ENCODE peak calls at places on chromosomes 11 and 22, in four cellular contexts. T, C, E and P are unnamed samples.
A peak's percentile ranks its signal among the peaks of the same experiment; 100 is the strongest.

GRCh38 chr11:72321381-72321996 is 77.5 kb upstream of the PHOX2A start:
- DNase-seq in T (peak; percentile 91), E (no peak), C (no peak), P (no peak)

GRCh38 chr11:134142536-134142935 is 73.7 kb downstream of the JAM3 start:
- DNase-seq in T (no peak), E (no peak), C (no peak), P (no peak)

GRCh38 chr11:122439911-122440782 is 215.4 kb upstream of the UBASH3B start:
- DNase-seq in E (peak; percentile 79), C (no peak), T (no peak), P (no peak)

GRCh38 chr11:1163911-1164735 is 6.4 kb downstream of the MUC5AC start:
- DNase-seq in C (no peak), T (no peak), E (no peak), P (no peak)

GRCh38 chr22:18977824-18978425 is 41.8 kb upstream of the PRODH start:
- DNase-seq in T (no peak), C (no peak), E (no peak), P (no peak)

GRCh38 chr22:24165673-24166072 is 15.6 kb upstream of the SUSD2 start:
- DNase-seq in C (no peak), E (no peak), T (no peak), P (no peak)

GRCh38 chr22:42978453-42979103 is 36.4 kb downstream of the PACSIN2 start:
- DNase-seq in C (no peak), E (peak; percentile 56), T (no peak), P (no peak)

GRCh38 chr11:118194835-118195627 is 18.6 kb upstream of the SCN2B start:
- DNase-seq in T (no peak), E (no peak), C (no peak), P (no peak)

GRCh38 chr11:120908521-120909181 is 115.3 kb upstream of the TBCEL start:
- DNase-seq in C (no peak), T (no peak), E (no peak), P (no peak)

GRCh38 chr11:14417975-14418374 is 59.0 kb upstream of the RRAS2 start:
- DNase-seq in E (no peak), C (no peak), T (no peak), P (no peak)

GRCh38 chr11:96187779-96188624 is 155.0 kb downstream of the MAML2 start:
- DNase-seq in T (no peak), E (no peak), C (no peak), P (no peak)

GRCh38 chr11:61174275-61174674 is 13.0 kb upstream of the VPS37C start:
- DNase-seq in T (no peak), C (no peak), E (no peak), P (no peak)

GRCh38 chr22:31800065-31800464 is 46.2 kb downstream of the DEPDC5 start:
- DNase-seq in E (no peak), C (peak; percentile 39), T (no peak), P (no peak)

GRCh38 chr22:22684605-22685561 is 40.5 kb downstream of the GGTLC2 start:
- DNase-seq in C (no peak), E (peak; percentile 55), T (peak; percentile 86), P (peak; percentile 35)

GRCh38 chr11:45899448-45900174 is 7.5 kb downstream of the FREY1 start:
- DNase-seq in T (peak; percentile 93), E (peak; percentile 97), C (no peak), P (peak; percentile 40)

GRCh38 chr11:72373163-72373562 is 61.2 kb downstream of the CLPB start:
- DNase-seq in E (no peak), C (no peak), T (no peak), P (no peak)

GRCh38 chr11:61532136-61533038 is 23.8 kb downstream of the LRRC10B start:
- DNase-seq in T (peak; percentile 71), E (peak; percentile 76), C (no peak), P (peak; percentile 51)

GRCh38 chr11:96878299-96879051 is 488.7 kb downstream of the JRKL start:
- DNase-seq in T (no peak), C (no peak), E (no peak), P (no peak)

GRCh38 chr11:47372422-47372821 is 5.9 kb downstream of the SPI1 start:
- DNase-seq in C (no peak), T (no peak), E (no peak), P (no peak)
- H3K9ac ChIP-seq in C (no peak overlapping the region), T (no peak overlapping the region), E (no peak overlapping the region), P (no peak overlapping the region)

DNA sequence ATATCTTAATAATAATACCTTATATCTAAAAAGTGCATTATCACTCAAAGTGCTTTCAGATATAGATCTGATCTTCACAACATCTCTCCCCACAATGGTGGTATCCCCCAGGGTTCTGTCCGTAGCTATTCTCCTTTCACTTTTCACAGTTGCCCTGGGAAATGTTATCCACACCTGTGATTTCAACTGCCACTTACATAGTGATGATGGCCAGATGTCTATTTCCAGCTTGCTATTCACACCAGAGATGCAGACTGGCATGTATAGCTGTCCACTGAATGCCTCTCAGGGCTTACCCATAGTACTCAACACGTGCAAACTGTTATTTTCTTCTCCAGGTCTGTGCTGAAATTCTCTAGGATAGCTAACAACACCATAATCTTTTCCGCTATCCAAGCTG is 724.7 kb downstream of the DLG2 start:
- DNase-seq in E (no peak), T (no peak), C (no peak), P (no peak)
- TF ChIP-seq CTCF in E (no peak), T (no peak), C (no peak), P (no peak)

GRCh38 chr11:10358696-10359095 is 53.8 kb downstream of the ADM start:
- DNase-seq in C (no peak), T (no peak), E (no peak), P (no peak)
- H3K9ac ChIP-seq in C (no peak overlapping the region), T (no peak overlapping the region), E (no peak overlapping the region), P (no peak overlapping the region)

DNA sequence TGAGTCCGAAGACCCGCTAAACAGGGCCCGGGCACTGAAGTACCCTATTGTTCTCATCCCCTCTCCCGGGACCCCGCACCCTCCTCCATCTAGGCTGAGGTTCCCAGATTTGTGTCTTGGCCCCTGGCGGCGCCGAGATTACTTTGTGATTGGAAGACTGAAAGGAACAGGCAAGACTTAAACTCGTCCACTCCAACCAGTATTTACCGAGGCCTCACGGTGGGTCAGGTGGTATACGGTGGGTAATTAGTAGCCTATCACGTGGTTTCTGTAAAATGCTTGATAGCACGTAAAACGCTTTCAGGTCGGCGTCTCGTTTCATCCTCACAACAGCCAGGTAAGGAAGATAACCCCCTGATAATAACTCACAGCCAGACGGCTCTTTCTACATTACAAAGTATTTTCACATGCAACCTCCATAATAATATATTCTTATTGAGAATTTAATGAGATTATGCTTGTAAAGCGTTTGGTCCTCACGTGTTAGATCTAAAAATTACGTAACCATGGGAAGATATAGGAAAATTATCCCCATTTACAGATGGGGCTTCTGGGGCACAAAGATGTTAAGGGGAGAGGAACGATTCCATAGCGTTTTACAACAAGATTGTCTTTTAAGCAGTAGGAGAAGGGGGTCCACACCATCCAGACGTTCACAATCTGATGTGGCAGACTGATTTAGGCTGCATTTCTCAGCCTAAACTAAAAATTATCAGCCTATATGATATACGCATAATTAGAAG is 642 bp upstream of the PIK3C2A start:
- DNase-seq in T (peak; percentile 71), C (peak; percentile 82), E (peak; percentile 86), P (no peak)
- TF ChIP-seq CTCF in T (no peak), C (no peak), E (no peak), P (no peak)

GRCh38 chr11:65539401-65540289 is 14.8 kb downstream of the SCYL1 start:
- DNase-seq in T (no peak), E (peak; percentile 53), C (peak; percentile 62), P (no peak)
- H3K9ac ChIP-seq in T (peak overlapping the region; percentile 95), E (no peak overlapping the region), C (peak overlapping the region; percentile 82), P (no peak overlapping the region)

GRCh38 chr11:41926339-41926738 is 466.9 kb upstream of the LRRC4C start:
- DNase-seq in T (no peak), C (no peak), E (no peak), P (no peak)

GRCh38 chr11:41917900-41918299 is 458.4 kb upstream of the LRRC4C start:
- DNase-seq in E (no peak), C (no peak), T (no peak), P (no peak)

GRCh38 chr11:41921991-41922390 is 462.5 kb upstream of the LRRC4C start:
- DNase-seq in C (no peak), E (peak; percentile 81), T (no peak), P (no peak)

DNA sequence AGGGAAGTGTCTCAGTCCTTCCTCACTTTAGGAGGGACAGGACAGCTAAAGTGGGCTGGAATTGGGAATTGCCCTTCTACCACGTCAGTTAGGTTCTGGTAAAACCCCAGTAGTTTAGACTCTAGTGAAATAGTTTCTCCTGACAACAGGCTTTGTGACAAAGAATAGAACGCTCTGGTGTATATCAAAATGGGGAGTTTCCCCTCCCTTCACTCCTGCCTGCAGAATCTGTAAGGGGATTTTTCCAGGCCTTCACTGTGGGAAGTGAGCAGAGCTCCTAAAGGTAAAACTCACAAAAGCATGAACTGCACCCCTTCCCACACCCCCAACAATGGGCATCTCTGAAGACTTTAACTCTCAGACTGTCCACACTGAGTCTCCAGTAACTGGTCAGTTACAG is 460.9 kb upstream of the LRRC4C start:
- DNase-seq in C (no peak), T (no peak), E (no peak), P (no peak)
- TF ChIP-seq CTCF in C (no peak), T (no peak), E (no peak), P (no peak)

DNA sequence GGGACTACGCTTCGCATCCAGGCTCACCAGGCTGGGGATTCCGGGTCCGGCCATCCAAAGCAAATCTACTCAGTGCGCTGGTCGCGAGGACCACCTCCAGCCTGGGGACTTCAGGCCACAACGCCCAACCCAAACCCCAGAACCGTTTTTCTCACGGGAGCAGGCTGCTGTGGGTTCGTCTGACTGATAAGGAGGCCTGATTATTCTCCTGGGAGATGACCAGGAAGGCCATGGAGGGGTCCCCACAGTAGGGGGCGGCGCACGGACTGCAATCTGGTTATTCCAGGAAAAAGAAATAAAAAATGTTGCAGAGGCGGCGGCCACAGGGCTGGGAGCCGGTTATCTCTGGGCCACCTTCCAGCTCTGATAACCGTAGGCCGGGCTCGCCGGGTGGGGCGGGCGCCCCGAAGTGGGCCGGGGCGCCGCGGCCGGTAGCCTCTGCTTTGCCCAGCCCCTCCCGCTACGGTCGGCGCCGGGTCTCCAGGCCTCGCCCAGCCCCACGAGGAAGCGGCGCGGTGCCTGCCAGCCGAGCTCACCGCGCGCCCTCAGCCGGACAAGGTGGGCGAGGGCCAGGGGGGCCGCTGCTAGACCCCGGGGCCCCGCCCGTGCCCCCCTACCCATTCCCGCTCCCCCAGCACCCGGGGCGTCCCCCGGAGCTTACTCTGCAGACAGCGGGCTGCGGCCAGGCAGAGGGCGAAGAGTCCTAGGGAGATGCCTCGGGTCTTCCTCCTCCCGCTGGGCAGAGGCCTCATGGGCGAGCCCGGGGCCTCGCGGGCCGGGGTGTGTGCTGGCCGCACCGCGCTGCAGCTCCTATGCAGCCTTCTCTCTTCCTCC is 450 bp downstream of the VSTM5 start:
- DNase-seq in T (peak; percentile 63), E (peak; percentile 38), C (no peak), P (no peak)
- H3K9ac ChIP-seq in T (peak overlapping the region; percentile 70), E (no peak overlapping the region), C (no peak overlapping the region), P (no peak overlapping the region)

GRCh38 chr11:22426915-22427314 is 88.7 kb downstream of the SLC17A6 start:
- DNase-seq in E (no peak), T (no peak), C (no peak), P (no peak)
- TF ChIP-seq CTCF in E (no peak), T (no peak), C (no peak), P (no peak)